ENCODE peak calls at places on chromosomes 1 and 21, in five cellular contexts. F, K, G, L and R are unnamed samples.

GRCh38 chr1:94317790-94318188 is 80.4 kb upstream of the ARHGAP29 start:
- DNase-seq in G (no peak), K (no peak), L (no peak), F (no peak), R (no peak)

GRCh38 chr1:167717351-167717750 is 4.4 kb upstream of the MPZL1 start:
- DNase-seq in G (no peak), L (no peak), F (no peak), K (no peak), R (no peak)

GRCh38 chr1:145956776-145957442 is 908 bp downstream of the LIX1L start:
- DNase-seq in G (peak; percentile 68), K (peak; percentile 65), L (no peak), F (no peak), R (peak; percentile 31)

GRCh38 chr1:200610846-200611245 is 9.7 kb downstream of the KIF14 start:
- DNase-seq in K (peak; percentile 45), L (no peak), G (no peak), F (no peak), R (no peak)

GRCh38 chr1:21321963-21322680 is 31.9 kb upstream of the ECE1 start:
- DNase-seq in L (no peak), K (no peak), G (no peak), F (no peak), R (no peak)

GRCh38 chr1:204868340-204868700 is 2.3 kb upstream of the NFASC start:
- DNase-seq in K (no peak), L (no peak), G (peak; percentile 63), F (no peak), R (peak; percentile 46)

GRCh38 chr21:33325222-33326067 is 675 bp downstream of the IFNAR1 start:
- DNase-seq in L (peak; percentile 57), F (peak; percentile 73), K (peak; percentile 67), G (peak; percentile 79), R (peak; percentile 76)

GRCh38 chr1:24257373-24257772 is 61.8 kb upstream of the GRHL3 start:
- DNase-seq in L (no peak), K (no peak), F (no peak), G (no peak), R (no peak)

GRCh38 chr1:19044975-19045831 is 88.7 kb upstream of the IFFO2 start:
- DNase-seq in L (no peak), G (no peak), F (no peak), K (no peak), R (no peak)

GRCh38 chr21:26939532-26940181 is 27.2 kb downstream of the ADAMTS5 start:
- DNase-seq in L (peak; percentile 34), F (peak; percentile 2), K (peak; percentile 74), G (no peak), R (peak; percentile 33)

GRCh38 chr1:117612517-117613248 is 6.8 kb downstream of the TENT5C start:
- DNase-seq in F (peak; percentile 46), L (no peak), K (peak; percentile 85), G (no peak), R (no peak)

GRCh38 chr1:234691567-234691966 is 81.6 kb upstream of the IRF2BP2 start:
- DNase-seq in K (peak; percentile 36), G (no peak), L (no peak), F (peak; percentile 44), R (no peak)

GRCh38 chr1:95018602-95019369 is 54.0 kb downstream of the ALG14 start:
- DNase-seq in K (no peak), G (no peak), F (peak; percentile 49), L (no peak), R (no peak)

GRCh38 chr1:180098242-180098995 is 56.2 kb upstream of the QSOX1 start:
- DNase-seq in F (peak; percentile 65), K (peak; percentile 97), L (no peak), G (no peak), R (no peak)

GRCh38 chr21:25568230-25568629 is 39.1 kb downstream of the MRPL39 start:
- DNase-seq in K (peak; percentile 82), L (no peak), G (no peak), F (no peak), R (peak; percentile 26)

GRCh38 chr1:219331424-219331823 is 157.7 kb downstream of the LYPLAL1 start:
- DNase-seq in F (no peak), G (no peak), L (no peak), K (no peak), R (no peak)

GRCh38 chr1:91080650-91081049 is 58.8 kb upstream of the ZNF644 start:
- DNase-seq in G (no peak), K (no peak), L (no peak), F (peak; percentile 9), R (no peak)

GRCh38 chr21:41965447-41966340 is 11.9 kb upstream of the C2CD2 start:
- DNase-seq in K (no peak), L (no peak), G (no peak), F (no peak), R (no peak)

GRCh38 chr1:211469938-211470529 is 21.9 kb downstream of the RD3 start:
- DNase-seq in L (peak; percentile 90), K (peak; percentile 68), F (peak; percentile 87), G (peak; percentile 80), R (peak; percentile 80)

GRCh38 chr1:224519874-224520273 is 85.3 kb upstream of the WDR26 start:
- DNase-seq in K (peak; percentile 50), G (no peak), F (no peak), L (no peak), R (no peak)

GRCh38 chr1:155847823-155848529 is 9.0 kb downstream of the GON4L start:
- DNase-seq in K (no peak), G (no peak), L (no peak), F (no peak), R (no peak)

GRCh38 chr1:232474821-232475220 is 155.1 kb downstream of the SIPA1L2 start:
- DNase-seq in L (no peak), G (no peak), K (no peak), F (no peak), R (no peak)

GRCh38 chr1:164064501-164064900 is 494.5 kb upstream of the PBX1 start:
- DNase-seq in G (no peak), L (no peak), K (peak; percentile 27), F (no peak), R (no peak)

GRCh38 chr1:174197547-174197946 is 38.2 kb downstream of the RABGAP1L start:
- DNase-seq in K (no peak), G (no peak), F (no peak), L (no peak), R (no peak)

GRCh38 chr1:171251042-171251740 is 2.9 kb downstream of the FMO1 start:
- DNase-seq in G (no peak), L (no peak), K (peak; percentile 20), F (peak; percentile 57), R (no peak)

GRCh38 chr1:192159034-192159433 is 772 bp downstream of the RGS18 start:
- DNase-seq in L (no peak), G (no peak), F (no peak), K (no peak), R (no peak)

GRCh38 chr1:201917362-201918033 is 28.8 kb downstream of the SHISA4 start:
- DNase-seq in G (peak; percentile 46), F (no peak), K (peak; percentile 97), L (no peak), R (no peak)

GRCh38 chr1:91651671-91652071 is 151.0 kb downstream of the CDC7 start:
- DNase-seq in K (peak; percentile 96), F (peak; percentile 55), G (peak; percentile 76), L (no peak), R (peak; percentile 48)

GRCh38 chr1:19450811-19451564 is 34.4 kb downstream of the CAPZB start:
- DNase-seq in G (no peak), L (no peak), K (peak; percentile 97), F (peak; percentile 94), R (no peak)

GRCh38 chr1:221741364-221741970 is 422 bp downstream of the DUSP10 start:
- DNase-seq in K (no peak), G (peak; percentile 53), F (peak; percentile 27), L (peak; percentile 29), R (no peak)

GRCh38 chr1:230199034-230199433 is 132.0 kb downstream of the GALNT2 start:
- DNase-seq in K (no peak), L (no peak), F (no peak), G (no peak), R (no peak)
- H3K27me3 ChIP-seq in K (no peaks in the 10 kb centered on the region), L (no peaks in the 10 kb centered on the region), F (no peaks in the 10 kb centered on the region), G (no peaks in the 10 kb centered on the region), R (no peaks in the 10 kb centered on the region)

DNA sequence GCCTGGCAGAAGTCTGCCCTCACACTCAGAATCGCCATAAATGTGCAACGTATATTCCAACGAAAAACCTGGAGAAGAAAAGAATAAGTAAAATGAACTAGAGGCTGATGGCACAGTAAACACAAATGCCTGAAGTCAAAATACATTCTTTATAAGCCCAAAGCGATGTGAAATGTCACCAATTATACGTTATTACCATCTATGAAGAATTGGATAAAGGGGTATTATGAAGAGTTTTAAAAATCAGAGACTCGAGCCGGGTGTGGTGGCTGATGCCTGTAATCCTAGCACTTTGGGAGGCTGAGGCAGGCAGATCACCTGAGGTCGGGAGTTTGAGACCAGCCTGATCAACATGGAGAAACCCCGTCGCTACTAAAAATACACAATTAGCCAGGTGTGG is 18.6 kb downstream of the PTP4A2 start:
- DNase-seq in K (no peak), F (no peak), L (no peak), G (no peak), R (no peak)
- H3K4me1 ChIP-seq in K (no peaks in the 10 kb centered on the region), F (no peaks in the 10 kb centered on the region), L (no peaks in the 10 kb centered on the region), G (peaks cover 39% of the 10 kb centered on the region), R (peaks cover 68% of the 10 kb centered on the region)

DNA sequence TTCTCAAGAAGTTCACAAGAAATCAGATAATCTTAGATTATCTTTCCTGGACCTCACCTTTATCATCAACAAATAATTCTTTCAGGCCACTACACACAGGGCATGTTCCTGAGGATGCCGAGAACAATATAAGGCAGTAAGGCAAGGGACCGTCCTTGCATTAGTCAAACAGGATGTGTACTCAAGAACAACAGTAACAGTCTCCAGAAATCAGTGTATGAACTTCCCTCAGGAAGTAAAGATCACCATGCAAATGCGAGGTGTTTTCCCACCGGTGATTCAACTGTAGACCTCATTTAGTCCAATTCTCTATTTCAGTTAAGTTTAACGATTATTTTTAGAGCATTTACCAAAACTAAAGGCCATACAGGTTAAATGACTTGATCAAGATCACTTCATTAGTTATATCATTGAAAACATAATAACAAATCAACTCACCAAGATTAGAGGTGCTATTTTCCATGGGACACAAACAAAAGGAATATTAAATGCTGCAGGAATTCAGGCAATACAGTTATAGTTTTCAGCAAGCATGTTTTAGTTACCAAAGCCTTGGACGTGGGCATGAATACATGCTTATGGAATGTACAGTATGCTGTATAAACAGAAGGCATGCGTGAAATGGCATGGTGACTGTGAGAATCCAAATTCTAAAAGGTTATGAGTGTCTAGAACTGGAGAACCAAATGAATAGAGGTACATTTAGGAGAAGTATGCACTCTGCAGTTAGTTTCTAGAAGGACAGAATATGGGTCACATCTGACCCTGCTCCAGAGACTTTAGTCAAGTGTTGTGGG is 145.2 kb downstream of the TNR start:
- DNase-seq in K (peak; percentile 40), L (no peak), F (peak; percentile 15), G (no peak), R (no peak)
- H3K27me3 ChIP-seq in K (no peaks in the 10 kb centered on the region), L (peaks cover 23% of the 10 kb centered on the region), F (peaks cover 19% of the 10 kb centered on the region), G (no peaks in the 10 kb centered on the region), R (peaks cover 59% of the 10 kb centered on the region)

GRCh38 chr1:150155413-150156071 is 5.8 kb downstream of the PLEKHO1 start:
- DNase-seq in G (no peak), F (no peak), L (no peak), K (no peak), R (no peak)
- H3K4me1 ChIP-seq in G (peaks cover 28% of the 10 kb centered on the region), F (peaks cover 4% of the 10 kb centered on the region), L (peaks cover 12% of the 10 kb centered on the region), K (peaks cover 24% of the 10 kb centered on the region), R (peaks cover 44% of the 10 kb centered on the region)

DNA sequence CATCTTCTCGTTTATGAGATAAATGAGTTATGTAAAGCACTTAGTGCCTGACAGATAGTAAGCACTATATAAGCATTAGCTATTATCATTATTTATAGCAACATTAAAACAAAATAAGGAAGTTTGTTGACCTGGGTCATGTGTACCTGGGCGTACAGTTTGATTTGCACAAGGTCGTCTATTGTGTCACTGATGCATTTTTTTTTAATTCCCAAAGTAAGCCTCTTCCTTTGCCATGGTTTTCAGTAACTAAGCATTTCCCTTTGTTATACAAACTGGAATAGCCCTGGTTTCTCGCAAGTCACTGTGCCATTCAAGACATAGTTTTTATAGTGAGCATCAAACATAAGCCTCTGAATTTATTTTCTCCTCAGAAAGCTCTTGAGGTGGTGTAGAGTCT is 72.2 kb downstream of the CACHD1 start:
- DNase-seq in F (no peak), K (no peak), G (no peak), L (no peak), R (no peak)
- H3K27me3 ChIP-seq in F (no peaks in the 10 kb centered on the region), K (no peaks in the 10 kb centered on the region), G (no peaks in the 10 kb centered on the region), L (no peaks in the 10 kb centered on the region), R (no peaks in the 10 kb centered on the region)